ENCODE peak calls at places on chromosomes 13 and 19, in four cellular contexts. Z is AG08395, L is neural progenitor cell, R is thyroid gland. H is an unnamed sample.
A peak's percentile ranks its signal among the peaks of the same experiment; 100 is the strongest.

GRCh38 chr13:80115616-80116015 is 225.3 kb downstream of the SPRY2 start:
- DNase-seq in Z (no peak), R (no peak), L (no peak), H (no peak)

GRCh38 chr19:52786078-52786463 is 520 bp downstream of the ZNF600 start:
- DNase-seq in R (peak; percentile 9), L (peak; percentile 35), Z (no peak), H (no peak)

GRCh38 chr13:91960947-91961346 is 562.5 kb downstream of the GPC5 start:
- DNase-seq in R (no peak), Z (no peak), L (no peak), H (no peak)

GRCh38 chr13:98374750-98375149 is 197.7 kb upstream of the RNF113B start:
- DNase-seq in R (no peak), Z (no peak), L (no peak), H (no peak)

GRCh38 chr13:113148940-113149503 is 9.4 kb upstream of the PROZ start:
- DNase-seq in Z (no peak), R (no peak), L (no peak), H (no peak)

GRCh38 chr19:31139871-31140505 is 209.2 kb downstream of the TSHZ3 start:
- DNase-seq in R (peak; percentile 83), L (no peak), Z (peak; percentile 79), H (peak; percentile 13)

GRCh38 chr19:1251233-1251502 is 2.8 kb downstream of the MIDN start:
- DNase-seq in Z (no peak), L (peak; percentile 60), R (peak; percentile 65), H (peak; percentile 53)

GRCh38 chr19:8831832-8832131 is 322 bp downstream of the ZNF558 start:
- DNase-seq in L (no peak), R (no peak), Z (no peak), H (no peak)

GRCh38 chr19:58203814-58204475 is 21.1 kb downstream of the ZNF274 start:
- DNase-seq in Z (no peak), R (no peak), L (no peak), H (no peak)

GRCh38 chr13:45882626-45883025 is 31.1 kb upstream of the SIAH3 start:
- DNase-seq in L (peak; percentile 92), Z (no peak), R (no peak), H (no peak)

GRCh38 chr19:36876993-36877938 is 26.6 kb downstream of the ZNF345 start:
- DNase-seq in R (no peak), Z (no peak), L (no peak), H (no peak)

GRCh38 chr19:55461974-55462628 is 659 bp upstream of the ISOC2 start:
- DNase-seq in L (no peak), R (no peak), Z (peak; percentile 45), H (no peak)

GRCh38 chr19:34041922-34042521 is 130.3 kb upstream of the LSM14A start:
- DNase-seq in L (peak; percentile 78), Z (peak; percentile 36), R (peak; percentile 73), H (peak; percentile 73)

GRCh38 chr19:1806184-1807029 is 5.7 kb downstream of the ATP8B3 start:
- DNase-seq in L (no peak), R (no peak), Z (no peak), H (no peak)

GRCh38 chr19:40908981-40909380 is 26.9 kb upstream of the CYP2A7 start:
- DNase-seq in R (peak; percentile 40), L (no peak), Z (no peak), H (peak; percentile 15)

GRCh38 chr13:21225841-21226581 is 49.6 kb downstream of the MRPL57 start:
- DNase-seq in Z (no peak), L (no peak), R (no peak), H (no peak)

GRCh38 chr13:51731759-51732158 is 72.2 kb downstream of the DHRS12 start:
- DNase-seq in L (no peak), Z (peak; percentile 78), R (no peak), H (no peak)

GRCh38 chr19:17424743-17425365 is 5.0 kb downstream of the MVB12A start:
- DNase-seq in R (peak; percentile 33), L (peak; percentile 95), Z (no peak), H (peak; percentile 34)

GRCh38 chr13:59531571-59532091 is 632.1 kb downstream of the DIAPH3 start:
- DNase-seq in L (peak; percentile 30), R (peak; percentile 96), Z (no peak), H (peak; percentile 59)

GRCh38 chr13:42170029-42170428 is 101.9 kb upstream of the AKAP11 start:
- DNase-seq in Z (no peak), L (peak; percentile 70), R (no peak), H (no peak)

GRCh38 chr13:41995946-41996345 is 35.0 kb upstream of the VWA8 start:
- DNase-seq in R (peak; percentile 20), L (no peak), Z (no peak), H (no peak)

GRCh38 chr19:6730153-6730804 is 7.1 kb downstream of the GPR108 start:
- DNase-seq in L (peak; percentile 76), Z (no peak), R (peak; percentile 31), H (no peak)

GRCh38 chr19:16376649-16377048 is 52.0 kb downstream of the KLF2 start:
- DNase-seq in L (peak; percentile 34), R (no peak), Z (no peak), H (peak; percentile 27)

GRCh38 chr13:99355267-99356215 is 48.3 kb upstream of the GPR183 start:
- DNase-seq in Z (no peak), L (no peak), R (no peak), H (no peak)

GRCh38 chr13:42594577-42595571 is 20.9 kb downstream of the TNFSF11 start:
- DNase-seq in L (peak; percentile 83), R (peak; percentile 60), Z (peak; percentile 80), H (peak; percentile 28)

GRCh38 chr13:76812206-76812882 is 73.9 kb downstream of the KCTD12 start:
- DNase-seq in R (peak; percentile 6), Z (peak; percentile 77), L (no peak), H (no peak)

GRCh38 chr13:112510987-112511715 is 76.8 kb downstream of the TUBGCP3 start:
- DNase-seq in R (peak; percentile 61), Z (no peak), L (no peak), H (no peak)

GRCh38 chr13:105630411-105630810 is 905.1 kb downstream of the EFNB2 start:
- DNase-seq in L (no peak), R (peak; percentile 66), Z (no peak), H (no peak)

H was measured in MG63.